ENCODE peak calls at places on chromosomes 12 and 14, in seven cellular contexts. N is activated T-helper 1 cell treated with Interleukin-2 at 50 U/mL for 16 hours; C is NCI-H748 treated with DMSO at 0.1 percent for 48 hours; F is HFFc6; T is amniotic stem cell; W is NCI-H1105 treated with DMSO at 0.1 percent for 48 hours; G is activated CD4-positive, alpha-beta T cell treated with anti-CD3 and anti-CD28 coated beads, Interleukin-2, amount 50 U/mL, for 24 hours. U is an unnamed sample.

GRCh38 chr14:82079553-82079952 is 545.9 kb upstream of the SEL1L start:
- DNase-seq in N (no peak), C (no peak), F (no peak), T (no peak), W (no peak), G (no peak), U (no peak)

GRCh38 chr14:85711620-85712019 is 181.7 kb downstream of the FLRT2 start:
- DNase-seq in N (no peak), C (no peak), F (no peak), T (no peak), W (no peak), G (no peak), U (no peak)

GRCh38 chr12:124046206-124046740 is 73.3 kb downstream of the ZNF664 start:
- DNase-seq in N (no peak), C (no peak), F (no peak), T (no peak), W (no peak), G (no peak), U (no peak)

GRCh38 chr12:120534703-120535655 is 823 bp downstream of the RNF10 start:
- DNase-seq in N (peak), C (peak), F (peak), T (peak), W (peak), G (peak), U (peak)

GRCh38 chr14:103859416-103860202 is 12.2 kb upstream of the PPP1R13B start:
- DNase-seq in N (no peak), C (no peak), F (no peak), T (no peak), W (no peak), G (no peak), U (no peak)

GRCh38 chr12:74334770-74335169 is 202.9 kb upstream of the ATXN7L3B start:
- DNase-seq in N (no peak), C (no peak), F (no peak), T (no peak), W (peak), G (no peak), U (no peak)

GRCh38 chr12:94717112-94717511 is 66.8 kb upstream of the TMCC3 start:
- DNase-seq in N (no peak), C (no peak), F (no peak), T (no peak), W (no peak), G (no peak), U (no peak)

GRCh38 chr12:11431486-11431885 is 36.1 kb upstream of the PRB2 start:
- DNase-seq in N (no peak), C (no peak), F (no peak), T (no peak), W (no peak), G (no peak), U (no peak)

GRCh38 chr12:132124766-132125425 is 19.2 kb downstream of the DDX51 start:
- DNase-seq in N (no peak), C (no peak), F (no peak), T (no peak), W (no peak), G (no peak), U (no peak)

GRCh38 chr12:90280564-90281058 is 572.0 kb upstream of the ATP2B1 start:
- DNase-seq in N (no peak), C (no peak), F (no peak), T (no peak), W (no peak), G (no peak), U (no peak)

GRCh38 chr12:2608608-2608945 is 186.2 kb upstream of the FKBP4 start:
- DNase-seq in N (no peak), C (no peak), F (no peak), T (no peak), W (no peak), G (no peak), U (no peak)

GRCh38 chr14:90820958-90821357 is 4.7 kb upstream of the TTC7B start:
- DNase-seq in N (peak), C (no peak), F (peak), T (no peak), W (no peak), G (peak), U (no peak)

GRCh38 chr14:60035177-60035576 is 56.5 kb upstream of the PCNX4 start:
- DNase-seq in N (no peak), C (no peak), F (no peak), T (no peak), W (no peak), G (no peak), U (no peak)

GRCh38 chr14:51873221-51873893 is 12.9 kb downstream of the GNG2 start:
- DNase-seq in N (no peak), C (peak), F (peak), T (peak), W (peak), G (no peak), U (no peak)

GRCh38 chr12:14834502-14834901 is 8.8 kb downstream of the ART4 start:
- DNase-seq in N (no peak), C (no peak), F (no peak), T (no peak), W (no peak), G (no peak), U (no peak)

GRCh38 chr14:68208218-68208617 is 388.6 kb downstream of the RAD51B start:
- DNase-seq in N (no peak), C (no peak), F (no peak), T (no peak), W (no peak), G (no peak), U (no peak)

GRCh38 chr12:117499759-117500485 is 138.5 kb upstream of the NOS1 start:
- DNase-seq in N (no peak), C (no peak), F (no peak), T (no peak), W (no peak), G (no peak), U (no peak)

GRCh38 chr12:114759635-114760034 is 75.7 kb upstream of the TBX3 start:
- DNase-seq in N (no peak), C (no peak), F (no peak), T (no peak), W (no peak), G (no peak), U (no peak)

GRCh38 chr14:59788176-59788575 is 82.4 kb downstream of the RTN1 start:
- DNase-seq in N (no peak), C (no peak), F (no peak), T (no peak), W (no peak), G (no peak), U (no peak)

GRCh38 chr14:70642313-70643235 is 858 bp downstream of the TTC9 start:
- DNase-seq in N (no peak), C (no peak), F (no peak), T (no peak), W (peak), G (peak), U (no peak)

GRCh38 chr12:129325566-129325965 is 472.3 kb downstream of the GLT1D1 start:
- DNase-seq in N (no peak), C (no peak), F (no peak), T (no peak), W (no peak), G (no peak), U (no peak)

GRCh38 chr14:73887116-73887490 is 444 bp downstream of the ZNF410 start:
- DNase-seq in N (no peak), C (no peak), F (no peak), T (no peak), W (peak), G (no peak), U (no peak)

GRCh38 chr14:72961579-72962335 is 35.5 kb downstream of the DCAF4 start:
- DNase-seq in N (no peak), C (no peak), F (peak), T (no peak), W (no peak), G (no peak), U (no peak)

GRCh38 chr12:66210840-66211239 is 21.8 kb downstream of the IRAK3 start:
- DNase-seq in N (no peak), C (no peak), F (no peak), T (no peak), W (no peak), G (no peak), U (no peak)

GRCh38 chr14:24190416-24190815 is 1.8 kb upstream of the IPO4 start:
- DNase-seq in N (no peak), C (no peak), F (no peak), T (no peak), W (no peak), G (no peak), U (no peak)

U was measured in nucleus accumbens.